ENCODE peak calls at places on chromosomes 11 and 22, in eight cellular contexts. One of them, this sample, is unnamed.

GRCh38 chr22:41862530-41863266 is 29.8 kb downstream of the SREBF2 start:
- DNase-seq in stimulated activated CD8-positive, alpha-beta memory T cell treated with anti-CD3 and anti-CD28 coated beads, Interleukin-7, amount 100 ng/mL, for 1 hour: no peak
- DNase-seq in stromal cell of bone marrow: no peak
- DNase-seq in NCI-H1694 treated with DMSO at 0.1 percent for 48 hours: peak
- DNase-seq in DMS153: no peak
- DNase-seq in stimulated activated CD4-positive, alpha-beta T cell treated with anti-CD3 and anti-CD28 coated beads, Interleukin-12 subunit alpha, Interleukin-12 subunit beta, amount 100 ng/mL, for 4 hours: peak
- DNase-seq in ovary: no peak
- DNase-seq in RCC 7860: no peak
- DNase-seq in this sample: no peak

GRCh38 chr11:74506823-74507222 is 13.3 kb upstream of the LIPT2 start:
- DNase-seq in ovary: no peak
- DNase-seq in stromal cell of bone marrow: no peak
- DNase-seq in DMS153: no peak
- DNase-seq in NCI-H1694 treated with DMSO at 0.1 percent for 48 hours: no peak
- DNase-seq in stimulated activated CD8-positive, alpha-beta memory T cell treated with anti-CD3 and anti-CD28 coated beads, Interleukin-7, amount 100 ng/mL, for 1 hour: no peak
- DNase-seq in stimulated activated CD4-positive, alpha-beta T cell treated with anti-CD3 and anti-CD28 coated beads, Interleukin-12 subunit alpha, Interleukin-12 subunit beta, amount 100 ng/mL, for 4 hours: no peak
- DNase-seq in RCC 7860: no peak
- DNase-seq in this sample: no peak

GRCh38 chr11:129864811-129865210 is 30.6 kb downstream of the NFRKB start:
- DNase-seq in stimulated activated CD4-positive, alpha-beta T cell treated with anti-CD3 and anti-CD28 coated beads, Interleukin-12 subunit alpha, Interleukin-12 subunit beta, amount 100 ng/mL, for 4 hours: no peak
- DNase-seq in NCI-H1694 treated with DMSO at 0.1 percent for 48 hours: no peak
- DNase-seq in stimulated activated CD8-positive, alpha-beta memory T cell treated with anti-CD3 and anti-CD28 coated beads, Interleukin-7, amount 100 ng/mL, for 1 hour: no peak
- DNase-seq in RCC 7860: no peak
- DNase-seq in DMS153: no peak
- DNase-seq in stromal cell of bone marrow: no peak
- DNase-seq in ovary: no peak
- DNase-seq in this sample: no peak

GRCh38 chr11:68471360-68472340 is 11.1 kb downstream of the PPP6R3 start:
- DNase-seq in stimulated activated CD4-positive, alpha-beta T cell treated with anti-CD3 and anti-CD28 coated beads, Interleukin-12 subunit alpha, Interleukin-12 subunit beta, amount 100 ng/mL, for 4 hours: peak
- DNase-seq in ovary: no peak
- DNase-seq in stimulated activated CD8-positive, alpha-beta memory T cell treated with anti-CD3 and anti-CD28 coated beads, Interleukin-7, amount 100 ng/mL, for 1 hour: no peak
- DNase-seq in RCC 7860: peak
- DNase-seq in DMS153: no peak
- DNase-seq in stromal cell of bone marrow: peak
- DNase-seq in NCI-H1694 treated with DMSO at 0.1 percent for 48 hours: no peak
- DNase-seq in this sample: no peak

GRCh38 chr22:32327066-32327465 is 30.6 kb upstream of the RFPL3 start:
- DNase-seq in ovary: no peak
- DNase-seq in stromal cell of bone marrow: no peak
- DNase-seq in NCI-H1694 treated with DMSO at 0.1 percent for 48 hours: no peak
- DNase-seq in stimulated activated CD8-positive, alpha-beta memory T cell treated with anti-CD3 and anti-CD28 coated beads, Interleukin-7, amount 100 ng/mL, for 1 hour: no peak
- DNase-seq in RCC 7860: no peak
- DNase-seq in stimulated activated CD4-positive, alpha-beta T cell treated with anti-CD3 and anti-CD28 coated beads, Interleukin-12 subunit alpha, Interleukin-12 subunit beta, amount 100 ng/mL, for 4 hours: no peak
- DNase-seq in DMS153: no peak
- DNase-seq in this sample: no peak

GRCh38 chr11:116093481-116093880 is 589.3 kb upstream of the CADM1 start:
- DNase-seq in stimulated activated CD8-positive, alpha-beta memory T cell treated with anti-CD3 and anti-CD28 coated beads, Interleukin-7, amount 100 ng/mL, for 1 hour: no peak
- DNase-seq in NCI-H1694 treated with DMSO at 0.1 percent for 48 hours: no peak
- DNase-seq in stromal cell of bone marrow: no peak
- DNase-seq in RCC 7860: no peak
- DNase-seq in ovary: no peak
- DNase-seq in DMS153: no peak
- DNase-seq in stimulated activated CD4-positive, alpha-beta T cell treated with anti-CD3 and anti-CD28 coated beads, Interleukin-12 subunit alpha, Interleukin-12 subunit beta, amount 100 ng/mL, for 4 hours: no peak
- DNase-seq in this sample: no peak

GRCh38 chr11:121365304-121365703 is 72.7 kb downstream of the SC5D start:
- DNase-seq in NCI-H1694 treated with DMSO at 0.1 percent for 48 hours: peak
- DNase-seq in stimulated activated CD4-positive, alpha-beta T cell treated with anti-CD3 and anti-CD28 coated beads, Interleukin-12 subunit alpha, Interleukin-12 subunit beta, amount 100 ng/mL, for 4 hours: no peak
- DNase-seq in ovary: no peak
- DNase-seq in stromal cell of bone marrow: no peak
- DNase-seq in DMS153: no peak
- DNase-seq in stimulated activated CD8-positive, alpha-beta memory T cell treated with anti-CD3 and anti-CD28 coated beads, Interleukin-7, amount 100 ng/mL, for 1 hour: no peak
- DNase-seq in RCC 7860: no peak
- DNase-seq in this sample: no peak

GRCh38 chr11:67117667-67118058 is 1.4 kb upstream of the KDM2A start:
- DNase-seq in ovary: peak
- DNase-seq in NCI-H1694 treated with DMSO at 0.1 percent for 48 hours: no peak
- DNase-seq in RCC 7860: no peak
- DNase-seq in stromal cell of bone marrow: no peak
- DNase-seq in stimulated activated CD4-positive, alpha-beta T cell treated with anti-CD3 and anti-CD28 coated beads, Interleukin-12 subunit alpha, Interleukin-12 subunit beta, amount 100 ng/mL, for 4 hours: peak
- DNase-seq in stimulated activated CD8-positive, alpha-beta memory T cell treated with anti-CD3 and anti-CD28 coated beads, Interleukin-7, amount 100 ng/mL, for 1 hour: no peak
- DNase-seq in DMS153: no peak
- DNase-seq in this sample: peak

GRCh38 chr22:45516923-45517675 is 14.4 kb downstream of the FBLN1 start:
- DNase-seq in DMS153: no peak
- DNase-seq in stromal cell of bone marrow: no peak
- DNase-seq in stimulated activated CD8-positive, alpha-beta memory T cell treated with anti-CD3 and anti-CD28 coated beads, Interleukin-7, amount 100 ng/mL, for 1 hour: no peak
- DNase-seq in RCC 7860: peak
- DNase-seq in ovary: no peak
- DNase-seq in stimulated activated CD4-positive, alpha-beta T cell treated with anti-CD3 and anti-CD28 coated beads, Interleukin-12 subunit alpha, Interleukin-12 subunit beta, amount 100 ng/mL, for 4 hours: no peak
- DNase-seq in NCI-H1694 treated with DMSO at 0.1 percent for 48 hours: no peak
- DNase-seq in this sample: no peak

GRCh38 chr11:47705722-47706121 is 9.4 kb downstream of the AGBL2 start:
- DNase-seq in NCI-H1694 treated with DMSO at 0.1 percent for 48 hours: no peak
- DNase-seq in ovary: no peak
- DNase-seq in RCC 7860: no peak
- DNase-seq in stimulated activated CD8-positive, alpha-beta memory T cell treated with anti-CD3 and anti-CD28 coated beads, Interleukin-7, amount 100 ng/mL, for 1 hour: no peak
- DNase-seq in stimulated activated CD4-positive, alpha-beta T cell treated with anti-CD3 and anti-CD28 coated beads, Interleukin-12 subunit alpha, Interleukin-12 subunit beta, amount 100 ng/mL, for 4 hours: no peak
- DNase-seq in DMS153: no peak
- DNase-seq in stromal cell of bone marrow: no peak
- DNase-seq in this sample: no peak

GRCh38 chr11:94511932-94512781 is at the start of gene C11orf97:
- DNase-seq in DMS153: no peak
- DNase-seq in RCC 7860: no peak
- DNase-seq in NCI-H1694 treated with DMSO at 0.1 percent for 48 hours: no peak
- DNase-seq in ovary: peak
- DNase-seq in stromal cell of bone marrow: no peak
- DNase-seq in stimulated activated CD4-positive, alpha-beta T cell treated with anti-CD3 and anti-CD28 coated beads, Interleukin-12 subunit alpha, Interleukin-12 subunit beta, amount 100 ng/mL, for 4 hours: peak
- DNase-seq in stimulated activated CD8-positive, alpha-beta memory T cell treated with anti-CD3 and anti-CD28 coated beads, Interleukin-7, amount 100 ng/mL, for 1 hour: peak
- DNase-seq in this sample: peak

GRCh38 chr11:40606800-40607199 is 852.7 kb downstream of the LRRC4C start:
- DNase-seq in stimulated activated CD8-positive, alpha-beta memory T cell treated with anti-CD3 and anti-CD28 coated beads, Interleukin-7, amount 100 ng/mL, for 1 hour: no peak
- DNase-seq in ovary: no peak
- DNase-seq in DMS153: no peak
- DNase-seq in stromal cell of bone marrow: no peak
- DNase-seq in stimulated activated CD4-positive, alpha-beta T cell treated with anti-CD3 and anti-CD28 coated beads, Interleukin-12 subunit alpha, Interleukin-12 subunit beta, amount 100 ng/mL, for 4 hours: no peak
- DNase-seq in RCC 7860: no peak
- DNase-seq in NCI-H1694 treated with DMSO at 0.1 percent for 48 hours: no peak
- DNase-seq in this sample: no peak

GRCh38 chr22:22244337-22245250 is at the start of gene VPREB1:
- DNase-seq in ovary: no peak
- DNase-seq in DMS153: no peak
- DNase-seq in RCC 7860: no peak
- DNase-seq in NCI-H1694 treated with DMSO at 0.1 percent for 48 hours: no peak
- DNase-seq in stromal cell of bone marrow: no peak
- DNase-seq in stimulated activated CD8-positive, alpha-beta memory T cell treated with anti-CD3 and anti-CD28 coated beads, Interleukin-7, amount 100 ng/mL, for 1 hour: no peak
- DNase-seq in stimulated activated CD4-positive, alpha-beta T cell treated with anti-CD3 and anti-CD28 coated beads, Interleukin-12 subunit alpha, Interleukin-12 subunit beta, amount 100 ng/mL, for 4 hours: no peak
- DNase-seq in this sample: no peak

GRCh38 chr11:131561486-131561885 is 191.1 kb downstream of the NTM start:
- DNase-seq in DMS153: no peak
- DNase-seq in stimulated activated CD4-positive, alpha-beta T cell treated with anti-CD3 and anti-CD28 coated beads, Interleukin-12 subunit alpha, Interleukin-12 subunit beta, amount 100 ng/mL, for 4 hours: no peak
- DNase-seq in NCI-H1694 treated with DMSO at 0.1 percent for 48 hours: no peak
- DNase-seq in stromal cell of bone marrow: no peak
- DNase-seq in stimulated activated CD8-positive, alpha-beta memory T cell treated with anti-CD3 and anti-CD28 coated beads, Interleukin-7, amount 100 ng/mL, for 1 hour: no peak
- DNase-seq in RCC 7860: no peak
- DNase-seq in ovary: no peak
- DNase-seq in this sample: no peak

GRCh38 chr11:128432926-128433325 is 154.4 kb downstream of the ETS1 start:
- DNase-seq in DMS153: no peak
- DNase-seq in RCC 7860: no peak
- DNase-seq in stimulated activated CD8-positive, alpha-beta memory T cell treated with anti-CD3 and anti-CD28 coated beads, Interleukin-7, amount 100 ng/mL, for 1 hour: no peak
- DNase-seq in stimulated activated CD4-positive, alpha-beta T cell treated with anti-CD3 and anti-CD28 coated beads, Interleukin-12 subunit alpha, Interleukin-12 subunit beta, amount 100 ng/mL, for 4 hours: no peak
- DNase-seq in NCI-H1694 treated with DMSO at 0.1 percent for 48 hours: no peak
- DNase-seq in ovary: no peak
- DNase-seq in stromal cell of bone marrow: no peak
- DNase-seq in this sample: no peak

GRCh38 chr22:47059701-47060161 is 297.3 kb downstream of the TBC1D22A start:
- DNase-seq in ovary: no peak
- DNase-seq in stromal cell of bone marrow: no peak
- DNase-seq in stimulated activated CD8-positive, alpha-beta memory T cell treated with anti-CD3 and anti-CD28 coated beads, Interleukin-7, amount 100 ng/mL, for 1 hour: no peak
- DNase-seq in DMS153: no peak
- DNase-seq in RCC 7860: no peak
- DNase-seq in NCI-H1694 treated with DMSO at 0.1 percent for 48 hours: peak
- DNase-seq in stimulated activated CD4-positive, alpha-beta T cell treated with anti-CD3 and anti-CD28 coated beads, Interleukin-12 subunit alpha, Interleukin-12 subunit beta, amount 100 ng/mL, for 4 hours: no peak
- DNase-seq in this sample: no peak

GRCh38 chr11:35139883-35140282 is 912 bp downstream of the CD44 start:
- DNase-seq in DMS153: no peak
- DNase-seq in NCI-H1694 treated with DMSO at 0.1 percent for 48 hours: no peak
- DNase-seq in stimulated activated CD4-positive, alpha-beta T cell treated with anti-CD3 and anti-CD28 coated beads, Interleukin-12 subunit alpha, Interleukin-12 subunit beta, amount 100 ng/mL, for 4 hours: no peak
- DNase-seq in stromal cell of bone marrow: no peak
- DNase-seq in ovary: no peak
- DNase-seq in RCC 7860: peak
- DNase-seq in stimulated activated CD8-positive, alpha-beta memory T cell treated with anti-CD3 and anti-CD28 coated beads, Interleukin-7, amount 100 ng/mL, for 1 hour: no peak
- DNase-seq in this sample: no peak

GRCh38 chr11:131717616-131718015 is 347.2 kb downstream of the NTM start:
- DNase-seq in stromal cell of bone marrow: no peak
- DNase-seq in NCI-H1694 treated with DMSO at 0.1 percent for 48 hours: no peak
- DNase-seq in stimulated activated CD8-positive, alpha-beta memory T cell treated with anti-CD3 and anti-CD28 coated beads, Interleukin-7, amount 100 ng/mL, for 1 hour: no peak
- DNase-seq in DMS153: no peak
- DNase-seq in ovary: no peak
- DNase-seq in stimulated activated CD4-positive, alpha-beta T cell treated with anti-CD3 and anti-CD28 coated beads, Interleukin-12 subunit alpha, Interleukin-12 subunit beta, amount 100 ng/mL, for 4 hours: no peak
- DNase-seq in RCC 7860: no peak
- DNase-seq in this sample: no peak

GRCh38 chr22:23834830-23835772 is 3.7 kb downstream of the DERL3 start:
- DNase-seq in NCI-H1694 treated with DMSO at 0.1 percent for 48 hours: no peak
- DNase-seq in stromal cell of bone marrow: no peak
- DNase-seq in ovary: no peak
- DNase-seq in RCC 7860: no peak
- DNase-seq in DMS153: no peak
- DNase-seq in stimulated activated CD8-positive, alpha-beta memory T cell treated with anti-CD3 and anti-CD28 coated beads, Interleukin-7, amount 100 ng/mL, for 1 hour: no peak
- DNase-seq in stimulated activated CD4-positive, alpha-beta T cell treated with anti-CD3 and anti-CD28 coated beads, Interleukin-12 subunit alpha, Interleukin-12 subunit beta, amount 100 ng/mL, for 4 hours: no peak
- DNase-seq in this sample: no peak

GRCh38 chr22:22171357-22172218 is 73.0 kb upstream of the VPREB1 start:
- DNase-seq in DMS153: no peak
- DNase-seq in stimulated activated CD8-positive, alpha-beta memory T cell treated with anti-CD3 and anti-CD28 coated beads, Interleukin-7, amount 100 ng/mL, for 1 hour: no peak
- DNase-seq in ovary: no peak
- DNase-seq in RCC 7860: no peak
- DNase-seq in stimulated activated CD4-positive, alpha-beta T cell treated with anti-CD3 and anti-CD28 coated beads, Interleukin-12 subunit alpha, Interleukin-12 subunit beta, amount 100 ng/mL, for 4 hours: no peak
- DNase-seq in stromal cell of bone marrow: no peak
- DNase-seq in NCI-H1694 treated with DMSO at 0.1 percent for 48 hours: no peak
- DNase-seq in this sample: peak

GRCh38 chr11:18714443-18714780 is 11.6 kb downstream of the IGSF22 start:
- DNase-seq in stromal cell of bone marrow: no peak
- DNase-seq in stimulated activated CD8-positive, alpha-beta memory T cell treated with anti-CD3 and anti-CD28 coated beads, Interleukin-7, amount 100 ng/mL, for 1 hour: no peak
- DNase-seq in NCI-H1694 treated with DMSO at 0.1 percent for 48 hours: no peak
- DNase-seq in stimulated activated CD4-positive, alpha-beta T cell treated with anti-CD3 and anti-CD28 coated beads, Interleukin-12 subunit alpha, Interleukin-12 subunit beta, amount 100 ng/mL, for 4 hours: no peak
- DNase-seq in DMS153: no peak
- DNase-seq in ovary: no peak
- DNase-seq in RCC 7860: no peak
- DNase-seq in this sample: no peak

GRCh38 chr11:93807980-93808379 is 23.9 kb downstream of the MED17 start:
- DNase-seq in stimulated activated CD8-positive, alpha-beta memory T cell treated with anti-CD3 and anti-CD28 coated beads, Interleukin-7, amount 100 ng/mL, for 1 hour: no peak
- DNase-seq in DMS153: no peak
- DNase-seq in NCI-H1694 treated with DMSO at 0.1 percent for 48 hours: no peak
- DNase-seq in stromal cell of bone marrow: no peak
- DNase-seq in stimulated activated CD4-positive, alpha-beta T cell treated with anti-CD3 and anti-CD28 coated beads, Interleukin-12 subunit alpha, Interleukin-12 subunit beta, amount 100 ng/mL, for 4 hours: no peak
- DNase-seq in ovary: no peak
- DNase-seq in RCC 7860: no peak
- DNase-seq in this sample: no peak

GRCh38 chr11:45779602-45780001 is 25.3 kb upstream of the SLC35C1 start:
- DNase-seq in DMS153: no peak
- DNase-seq in ovary: no peak
- DNase-seq in RCC 7860: no peak
- DNase-seq in stimulated activated CD4-positive, alpha-beta T cell treated with anti-CD3 and anti-CD28 coated beads, Interleukin-12 subunit alpha, Interleukin-12 subunit beta, amount 100 ng/mL, for 4 hours: no peak
- DNase-seq in NCI-H1694 treated with DMSO at 0.1 percent for 48 hours: no peak
- DNase-seq in stimulated activated CD8-positive, alpha-beta memory T cell treated with anti-CD3 and anti-CD28 coated beads, Interleukin-7, amount 100 ng/mL, for 1 hour: no peak
- DNase-seq in stromal cell of bone marrow: no peak
- DNase-seq in this sample: no peak

GRCh38 chr22:23875801-23876200 is 18.1 kb downstream of the SLC2A11 start:
- DNase-seq in ovary: no peak
- DNase-seq in NCI-H1694 treated with DMSO at 0.1 percent for 48 hours: no peak
- DNase-seq in RCC 7860: no peak
- DNase-seq in DMS153: no peak
- DNase-seq in stromal cell of bone marrow: no peak
- DNase-seq in stimulated activated CD8-positive, alpha-beta memory T cell treated with anti-CD3 and anti-CD28 coated beads, Interleukin-7, amount 100 ng/mL, for 1 hour: no peak
- DNase-seq in stimulated activated CD4-positive, alpha-beta T cell treated with anti-CD3 and anti-CD28 coated beads, Interleukin-12 subunit alpha, Interleukin-12 subunit beta, amount 100 ng/mL, for 4 hours: no peak
- DNase-seq in this sample: no peak

GRCh38 chr11:4464216-4465159 is 15.4 kb downstream of the OR52K2 start:
- DNase-seq in DMS153: no peak
- DNase-seq in RCC 7860: no peak
- DNase-seq in stimulated activated CD8-positive, alpha-beta memory T cell treated with anti-CD3 and anti-CD28 coated beads, Interleukin-7, amount 100 ng/mL, for 1 hour: no peak
- DNase-seq in ovary: no peak
- DNase-seq in NCI-H1694 treated with DMSO at 0.1 percent for 48 hours: no peak
- DNase-seq in stimulated activated CD4-positive, alpha-beta T cell treated with anti-CD3 and anti-CD28 coated beads, Interleukin-12 subunit alpha, Interleukin-12 subunit beta, amount 100 ng/mL, for 4 hours: no peak
- DNase-seq in stromal cell of bone marrow: no peak
- DNase-seq in this sample: peak

GRCh38 chr11:112211556-112211955 is 14.7 kb upstream of the PTS start:
- DNase-seq in RCC 7860: no peak
- DNase-seq in DMS153: no peak
- DNase-seq in stimulated activated CD8-positive, alpha-beta memory T cell treated with anti-CD3 and anti-CD28 coated beads, Interleukin-7, amount 100 ng/mL, for 1 hour: no peak
- DNase-seq in stromal cell of bone marrow: no peak
- DNase-seq in NCI-H1694 treated with DMSO at 0.1 percent for 48 hours: no peak
- DNase-seq in stimulated activated CD4-positive, alpha-beta T cell treated with anti-CD3 and anti-CD28 coated beads, Interleukin-12 subunit alpha, Interleukin-12 subunit beta, amount 100 ng/mL, for 4 hours: no peak
- DNase-seq in ovary: no peak
- DNase-seq in this sample: no peak

GRCh38 chr22:39999144-39999757 is 4.5 kb downstream of the FAM83F start:
- DNase-seq in RCC 7860: peak
- DNase-seq in stimulated activated CD4-positive, alpha-beta T cell treated with anti-CD3 and anti-CD28 coated beads, Interleukin-12 subunit alpha, Interleukin-12 subunit beta, amount 100 ng/mL, for 4 hours: no peak
- DNase-seq in DMS153: peak
- DNase-seq in ovary: no peak
- DNase-seq in NCI-H1694 treated with DMSO at 0.1 percent for 48 hours: no peak
- DNase-seq in stromal cell of bone marrow: no peak
- DNase-seq in stimulated activated CD8-positive, alpha-beta memory T cell treated with anti-CD3 and anti-CD28 coated beads, Interleukin-7, amount 100 ng/mL, for 1 hour: no peak
- DNase-seq in this sample: peak

GRCh38 chr11:10294289-10294953 is 402 bp upstream of the SBF2 start:
- DNase-seq in stromal cell of bone marrow: no peak
- DNase-seq in DMS153: no peak
- DNase-seq in stimulated activated CD8-positive, alpha-beta memory T cell treated with anti-CD3 and anti-CD28 coated beads, Interleukin-7, amount 100 ng/mL, for 1 hour: no peak
- DNase-seq in ovary: peak
- DNase-seq in stimulated activated CD4-positive, alpha-beta T cell treated with anti-CD3 and anti-CD28 coated beads, Interleukin-12 subunit alpha, Interleukin-12 subunit beta, amount 100 ng/mL, for 4 hours: no peak
- DNase-seq in RCC 7860: no peak
- DNase-seq in NCI-H1694 treated with DMSO at 0.1 percent for 48 hours: no peak
- DNase-seq in this sample: peak

GRCh38 chr11:118081241-118081958 is 4.5 kb downstream of the TMPRSS4 start:
- DNase-seq in stimulated activated CD4-positive, alpha-beta T cell treated with anti-CD3 and anti-CD28 coated beads, Interleukin-12 subunit alpha, Interleukin-12 subunit beta, amount 100 ng/mL, for 4 hours: no peak
- DNase-seq in RCC 7860: no peak
- DNase-seq in stromal cell of bone marrow: no peak
- DNase-seq in ovary: no peak
- DNase-seq in stimulated activated CD8-positive, alpha-beta memory T cell treated with anti-CD3 and anti-CD28 coated beads, Interleukin-7, amount 100 ng/mL, for 1 hour: no peak
- DNase-seq in DMS153: no peak
- DNase-seq in NCI-H1694 treated with DMSO at 0.1 percent for 48 hours: no peak
- DNase-seq in this sample: no peak

GRCh38 chr11:1650034-1650917 is 20.7 kb downstream of the KRTAP5-5 start:
- DNase-seq in RCC 7860: no peak
- DNase-seq in ovary: no peak
- DNase-seq in NCI-H1694 treated with DMSO at 0.1 percent for 48 hours: no peak
- DNase-seq in stimulated activated CD4-positive, alpha-beta T cell treated with anti-CD3 and anti-CD28 coated beads, Interleukin-12 subunit alpha, Interleukin-12 subunit beta, amount 100 ng/mL, for 4 hours: no peak
- DNase-seq in DMS153: peak
- DNase-seq in stimulated activated CD8-positive, alpha-beta memory T cell treated with anti-CD3 and anti-CD28 coated beads, Interleukin-7, amount 100 ng/mL, for 1 hour: no peak
- DNase-seq in stromal cell of bone marrow: no peak
- DNase-seq in this sample: no peak

GRCh38 chr22:44402196-44403111 is 89.7 kb upstream of the SHISAL1 start:
- DNase-seq in stimulated activated CD4-positive, alpha-beta T cell treated with anti-CD3 and anti-CD28 coated beads, Interleukin-12 subunit alpha, Interleukin-12 subunit beta, amount 100 ng/mL, for 4 hours: no peak
- DNase-seq in NCI-H1694 treated with DMSO at 0.1 percent for 48 hours: no peak
- DNase-seq in stimulated activated CD8-positive, alpha-beta memory T cell treated with anti-CD3 and anti-CD28 coated beads, Interleukin-7, amount 100 ng/mL, for 1 hour: no peak
- DNase-seq in ovary: peak
- DNase-seq in DMS153: no peak
- DNase-seq in RCC 7860: no peak
- DNase-seq in stromal cell of bone marrow: no peak
- DNase-seq in this sample: no peak

GRCh38 chr11:119474682-119475596 is 52.0 kb upstream of the THY1 start:
- DNase-seq in stromal cell of bone marrow: peak
- DNase-seq in NCI-H1694 treated with DMSO at 0.1 percent for 48 hours: peak
- DNase-seq in stimulated activated CD8-positive, alpha-beta memory T cell treated with anti-CD3 and anti-CD28 coated beads, Interleukin-7, amount 100 ng/mL, for 1 hour: no peak
- DNase-seq in DMS153: peak
- DNase-seq in ovary: peak
- DNase-seq in RCC 7860: peak
- DNase-seq in stimulated activated CD4-positive, alpha-beta T cell treated with anti-CD3 and anti-CD28 coated beads, Interleukin-12 subunit alpha, Interleukin-12 subunit beta, amount 100 ng/mL, for 4 hours: peak
- DNase-seq in this sample: peak

GRCh38 chr11:45771194-45771941 is 33.6 kb upstream of the SLC35C1 start:
- DNase-seq in DMS153: peak
- DNase-seq in stimulated activated CD4-positive, alpha-beta T cell treated with anti-CD3 and anti-CD28 coated beads, Interleukin-12 subunit alpha, Interleukin-12 subunit beta, amount 100 ng/mL, for 4 hours: peak
- DNase-seq in NCI-H1694 treated with DMSO at 0.1 percent for 48 hours: peak
- DNase-seq in stimulated activated CD8-positive, alpha-beta memory T cell treated with anti-CD3 and anti-CD28 coated beads, Interleukin-7, amount 100 ng/mL, for 1 hour: peak
- DNase-seq in stromal cell of bone marrow: peak
- DNase-seq in ovary: peak
- DNase-seq in RCC 7860: no peak
- DNase-seq in this sample: peak

GRCh38 chr22:22380098-22381030 is 128.2 kb downstream of the ZNF280B start:
- DNase-seq in ovary: no peak
- DNase-seq in stimulated activated CD4-positive, alpha-beta T cell treated with anti-CD3 and anti-CD28 coated beads, Interleukin-12 subunit alpha, Interleukin-12 subunit beta, amount 100 ng/mL, for 4 hours: no peak
- DNase-seq in DMS153: peak
- DNase-seq in NCI-H1694 treated with DMSO at 0.1 percent for 48 hours: no peak
- DNase-seq in RCC 7860: no peak
- DNase-seq in stromal cell of bone marrow: no peak
- DNase-seq in stimulated activated CD8-positive, alpha-beta memory T cell treated with anti-CD3 and anti-CD28 coated beads, Interleukin-7, amount 100 ng/mL, for 1 hour: no peak
- DNase-seq in this sample: no peak